ENCODE peak calls at places on chromosome 12, in six cellular contexts. One of them, this sample, is unnamed. For H3K4me1, the result is how much of the 10 kb centered on the place peaks cover.

GRCh38 chr12:70835948-70836347 is 84.6 kb downstream of the PTPRR start:
- DNase-seq in HepG2: no peak
- DNase-seq in K562: no peak
- DNase-seq in H1: no peak
- DNase-seq in HCT116: no peak
- DNase-seq in GM12878: no peak
- DNase-seq in this sample: no peak

GRCh38 chr12:38282886-38283285 is 33.7 kb upstream of the ALG10B start:
- DNase-seq in HepG2: no peak
- DNase-seq in H1: no peak
- DNase-seq in GM12878: no peak
- DNase-seq in HCT116: peak
- DNase-seq in K562: no peak
- DNase-seq in this sample: peak

GRCh38 chr12:23949212-23950010 is at the start of gene SOX5:
- DNase-seq in H1: peak
- DNase-seq in GM12878: no peak
- DNase-seq in HCT116: no peak
- DNase-seq in K562: peak
- DNase-seq in HepG2: peak
- DNase-seq in this sample: peak

GRCh38 chr12:27896419-27896990 is 76.0 kb downstream of the PTHLH start:
- DNase-seq in GM12878: no peak
- DNase-seq in HepG2: no peak
- DNase-seq in HCT116: no peak
- DNase-seq in H1: no peak
- DNase-seq in K562: no peak
- DNase-seq in this sample: no peak

GRCh38 chr12:43347026-43347425 is 205.0 kb downstream of the ADAMTS20 start:
- DNase-seq in H1: no peak
- DNase-seq in HepG2: no peak
- DNase-seq in K562: no peak
- DNase-seq in GM12878: no peak
- DNase-seq in HCT116: no peak
- DNase-seq in this sample: no peak

GRCh38 chr12:132296063-132296462 is 33.3 kb downstream of the GALNT9 start:
- DNase-seq in HCT116: no peak
- DNase-seq in HepG2: no peak
- DNase-seq in GM12878: no peak
- DNase-seq in K562: no peak
- DNase-seq in H1: no peak
- DNase-seq in this sample: no peak

GRCh38 chr12:113097716-113098427 is 37.7 kb downstream of the RASAL1 start:
- DNase-seq in H1: no peak
- DNase-seq in HepG2: no peak
- DNase-seq in GM12878: no peak
- DNase-seq in HCT116: no peak
- DNase-seq in K562: peak
- DNase-seq in this sample: no peak

GRCh38 chr12:31248815-31249214 is 77.1 kb downstream of the SINHCAF start:
- DNase-seq in HCT116: no peak
- DNase-seq in HepG2: no peak
- DNase-seq in K562: no peak
- DNase-seq in H1: no peak
- DNase-seq in GM12878: no peak
- DNase-seq in this sample: no peak

GRCh38 chr12:128783129-128783574 is 40.6 kb downstream of the SLC15A4 start:
- DNase-seq in H1: no peak
- DNase-seq in HCT116: no peak
- DNase-seq in K562: no peak
- DNase-seq in GM12878: no peak
- DNase-seq in HepG2: no peak
- DNase-seq in this sample: no peak

GRCh38 chr12:30582943-30583342 is 112.7 kb downstream of the IPO8 start:
- DNase-seq in H1: no peak
- DNase-seq in HepG2: no peak
- DNase-seq in GM12878: no peak
- DNase-seq in HCT116: no peak
- DNase-seq in K562: no peak
- DNase-seq in this sample: no peak

GRCh38 chr12:46811185-46811584 is 14.6 kb downstream of the SLC38A4 start:
- DNase-seq in GM12878: no peak
- DNase-seq in HCT116: no peak
- DNase-seq in K562: no peak
- DNase-seq in H1: no peak
- DNase-seq in HepG2: no peak
- DNase-seq in this sample: no peak

GRCh38 chr12:64627781-64628180 is 17.5 kb downstream of the RASSF3 start:
- DNase-seq in HepG2: no peak
- DNase-seq in GM12878: no peak
- DNase-seq in H1: no peak
- DNase-seq in HCT116: no peak
- DNase-seq in K562: no peak
- DNase-seq in this sample: no peak

GRCh38 chr12:29671742-29672141 is 112.0 kb downstream of the TMTC1 start:
- DNase-seq in GM12878: no peak
- DNase-seq in HepG2: no peak
- DNase-seq in H1: no peak
- DNase-seq in HCT116: no peak
- DNase-seq in K562: no peak
- DNase-seq in this sample: no peak

GRCh38 chr12:57127710-57128518 is at the start of gene LRP1:
- DNase-seq in HepG2: peak
- DNase-seq in HCT116: peak
- DNase-seq in GM12878: no peak
- DNase-seq in K562: peak
- DNase-seq in H1: no peak
- DNase-seq in this sample: peak
- H3K4me1 ChIP-seq in HepG2: under half
- H3K4me1 ChIP-seq in HCT116: under half
- H3K4me1 ChIP-seq in GM12878: under half
- H3K4me1 ChIP-seq in K562: under half
- H3K4me1 ChIP-seq in H1: under half
- H3K4me1 ChIP-seq in this sample: under half

GRCh38 chr12:108792361-108793292 is 61.3 kb upstream of the CORO1C start:
- DNase-seq in HCT116: no peak
- DNase-seq in GM12878: no peak
- DNase-seq in HepG2: no peak
- DNase-seq in K562: no peak
- DNase-seq in H1: no peak
- DNase-seq in this sample: no peak
- TF ChIP-seq ZNF274 in HCT116: no peak
- TF ChIP-seq ZNF274 in GM12878: no peak
- TF ChIP-seq ZNF274 in HepG2: no peak
- TF ChIP-seq ZNF274 in K562: no peak
- TF ChIP-seq ZNF274 in H1: no peak
- TF ChIP-seq ZNF274 in this sample: no peak

GRCh38 chr12:14417717-14418116 is 52.2 kb downstream of the ATF7IP start:
- DNase-seq in K562: peak
- DNase-seq in GM12878: no peak
- DNase-seq in H1: peak
- DNase-seq in HCT116: no peak
- DNase-seq in HepG2: peak
- DNase-seq in this sample: peak
- H3K4me1 ChIP-seq in K562: under half
- H3K4me1 ChIP-seq in GM12878: under half
- H3K4me1 ChIP-seq in H1: under half
- H3K4me1 ChIP-seq in HCT116: under half
- H3K4me1 ChIP-seq in HepG2: under half
- H3K4me1 ChIP-seq in this sample: under half

GRCh38 chr12:118377005-118377890 is 893 bp downstream of the SUDS3 start:
- DNase-seq in HepG2: no peak
- DNase-seq in K562: no peak
- DNase-seq in H1: no peak
- DNase-seq in GM12878: no peak
- DNase-seq in HCT116: no peak
- DNase-seq in this sample: no peak
- TF ChIP-seq ZNF274 in HepG2: no peak
- TF ChIP-seq ZNF274 in K562: no peak
- TF ChIP-seq ZNF274 in H1: no peak
- TF ChIP-seq ZNF274 in GM12878: no peak
- TF ChIP-seq ZNF274 in HCT116: no peak
- TF ChIP-seq ZNF274 in this sample: no peak

GRCh38 chr12:121562484-121562883 is 18.3 kb downstream of the KDM2B start:
- DNase-seq in GM12878: no peak
- DNase-seq in HCT116: no peak
- DNase-seq in K562: no peak
- DNase-seq in H1: no peak
- DNase-seq in HepG2: no peak
- DNase-seq in this sample: no peak

DNA sequence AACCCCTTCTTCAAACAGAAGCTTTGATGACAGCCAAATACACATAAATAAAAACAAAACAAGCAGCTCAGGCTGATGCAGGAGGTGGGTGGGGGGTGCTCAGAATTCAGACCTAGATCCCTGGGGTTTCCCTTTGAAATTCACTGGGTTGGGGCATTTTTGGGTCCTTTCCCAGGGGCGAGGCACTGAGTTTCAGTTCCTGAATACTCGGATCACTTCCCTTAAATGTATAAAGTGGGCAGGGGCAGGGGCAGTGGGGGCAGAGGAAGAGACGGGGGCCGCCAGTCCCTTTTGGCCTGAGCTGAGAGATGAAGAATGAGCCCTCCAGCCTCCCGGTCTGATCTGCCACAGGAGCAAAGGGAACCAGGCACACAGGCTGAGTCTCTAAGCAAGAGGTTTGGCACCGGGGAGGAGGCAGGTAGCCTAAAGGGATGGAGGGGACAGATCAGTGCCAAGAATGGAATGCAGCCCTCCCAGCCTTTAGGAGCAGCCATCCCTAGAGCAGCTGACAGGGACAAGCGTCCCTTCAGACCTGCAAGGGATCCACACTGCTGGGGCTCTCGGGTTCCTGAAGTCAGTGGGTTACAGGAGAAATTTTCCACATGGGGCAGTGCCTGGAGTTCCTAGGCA is 20.3 kb downstream of the KDM2B start:
- DNase-seq in HCT116: no peak
- DNase-seq in K562: no peak
- DNase-seq in HepG2: no peak
- DNase-seq in GM12878: peak
- DNase-seq in H1: no peak
- DNase-seq in this sample: no peak
- H3K4me1 ChIP-seq in HCT116: under half
- H3K4me1 ChIP-seq in K562: under half
- H3K4me1 ChIP-seq in HepG2: under half
- H3K4me1 ChIP-seq in GM12878: under half
- H3K4me1 ChIP-seq in H1: under half
- H3K4me1 ChIP-seq in this sample: under half

DNA sequence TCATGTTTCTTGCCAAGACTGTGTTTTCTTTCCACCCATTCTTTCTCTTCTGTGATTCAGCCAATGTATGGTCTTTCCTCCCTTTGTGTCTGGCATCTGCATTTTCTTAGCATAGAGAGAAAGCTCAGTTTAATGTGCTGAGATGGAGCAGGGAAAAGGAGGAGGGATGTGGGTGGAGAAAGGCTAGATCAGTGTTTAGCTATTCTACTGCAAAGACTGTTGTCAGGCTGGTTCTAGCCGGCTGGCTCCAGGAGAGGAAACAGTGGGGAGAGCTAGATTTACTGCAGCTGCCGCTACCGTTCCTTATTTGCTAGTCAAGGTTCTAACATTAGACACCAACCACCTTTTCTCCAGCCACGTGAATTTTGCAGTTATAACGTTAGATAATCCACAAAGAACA is 5.2 kb upstream of the RIMKLB start:
- DNase-seq in HepG2: no peak
- DNase-seq in HCT116: no peak
- DNase-seq in K562: no peak
- DNase-seq in H1: no peak
- DNase-seq in GM12878: no peak
- DNase-seq in this sample: peak
- TF ChIP-seq ZNF274 in HepG2: no peak
- TF ChIP-seq ZNF274 in HCT116: no peak
- TF ChIP-seq ZNF274 in K562: no peak
- TF ChIP-seq ZNF274 in H1: no peak
- TF ChIP-seq ZNF274 in GM12878: no peak
- TF ChIP-seq ZNF274 in this sample: no peak

GRCh38 chr12:58069268-58069967 is 128.1 kb downstream of the ATP23 start:
- DNase-seq in HepG2: no peak
- DNase-seq in HCT116: no peak
- DNase-seq in H1: no peak
- DNase-seq in K562: no peak
- DNase-seq in GM12878: no peak
- DNase-seq in this sample: no peak

GRCh38 chr12:58074259-58074658 is 132.9 kb downstream of the ATP23 start:
- DNase-seq in HepG2: no peak
- DNase-seq in HCT116: no peak
- DNase-seq in H1: no peak
- DNase-seq in GM12878: no peak
- DNase-seq in K562: no peak
- DNase-seq in this sample: no peak

GRCh38 chr12:58068706-58069105 is 127.3 kb downstream of the ATP23 start:
- DNase-seq in GM12878: no peak
- DNase-seq in HCT116: no peak
- DNase-seq in K562: no peak
- DNase-seq in H1: no peak
- DNase-seq in HepG2: no peak
- DNase-seq in this sample: no peak

GRCh38 chr12:58067610-58068387 is 126.4 kb downstream of the ATP23 start:
- DNase-seq in K562: no peak
- DNase-seq in H1: no peak
- DNase-seq in GM12878: no peak
- DNase-seq in HCT116: no peak
- DNase-seq in HepG2: no peak
- DNase-seq in this sample: no peak

GRCh38 chr12:58071994-58072393 is 130.6 kb downstream of the ATP23 start:
- DNase-seq in GM12878: no peak
- DNase-seq in HCT116: no peak
- DNase-seq in H1: no peak
- DNase-seq in K562: no peak
- DNase-seq in HepG2: no peak
- DNase-seq in this sample: no peak
- H3K4me1 ChIP-seq in GM12878: under half
- H3K4me1 ChIP-seq in HCT116: under half
- H3K4me1 ChIP-seq in H1: under half
- H3K4me1 ChIP-seq in K562: under half
- H3K4me1 ChIP-seq in HepG2: under half
- H3K4me1 ChIP-seq in this sample: under half